ENCODE peak calls at places on chromosomes 7 and 10, in ten cellular contexts. One of them, this sample, is unnamed.

GRCh38 chr10:131689954-131690669 is 210.7 kb upstream of the PPP2R2D start:
- DNase-seq in stimulated activated CD4-positive, alpha-beta T cell treated with anti-CD3 and anti-CD28 coated beads, Interleukin-12 subunit alpha, Interleukin-12 subunit beta, amount 100 ng/mL, for 24 hours: no peak
- DNase-seq in naive thymus-derived CD4-positive, alpha-beta T cell: no peak
- DNase-seq in activated B cell treated with CpG ODN at 0.5 μM for 24 hours: no peak
- DNase-seq in left colon: no peak
- DNase-seq in AG20443: no peak
- DNase-seq in kidney: peak
- DNase-seq in KBM-7: no peak
- DNase-seq in cardiac fibroblast: no peak
- DNase-seq in GM04504: no peak
- DNase-seq in this sample: no peak

GRCh38 chr7:137742051-137742450 is 104.7 kb downstream of the DGKI start:
- DNase-seq in stimulated activated CD4-positive, alpha-beta T cell treated with anti-CD3 and anti-CD28 coated beads, Interleukin-12 subunit alpha, Interleukin-12 subunit beta, amount 100 ng/mL, for 24 hours: no peak
- DNase-seq in naive thymus-derived CD4-positive, alpha-beta T cell: no peak
- DNase-seq in activated B cell treated with CpG ODN at 0.5 μM for 24 hours: no peak
- DNase-seq in left colon: no peak
- DNase-seq in AG20443: no peak
- DNase-seq in kidney: no peak
- DNase-seq in KBM-7: no peak
- DNase-seq in cardiac fibroblast: no peak
- DNase-seq in GM04504: no peak
- DNase-seq in this sample: no peak

GRCh38 chr7:77407906-77408305 is 8.2 kb downstream of the GSAP start:
- DNase-seq in stimulated activated CD4-positive, alpha-beta T cell treated with anti-CD3 and anti-CD28 coated beads, Interleukin-12 subunit alpha, Interleukin-12 subunit beta, amount 100 ng/mL, for 24 hours: no peak
- DNase-seq in naive thymus-derived CD4-positive, alpha-beta T cell: no peak
- DNase-seq in activated B cell treated with CpG ODN at 0.5 μM for 24 hours: no peak
- DNase-seq in left colon: no peak
- DNase-seq in AG20443: no peak
- DNase-seq in kidney: no peak
- DNase-seq in KBM-7: no peak
- DNase-seq in cardiac fibroblast: no peak
- DNase-seq in GM04504: no peak
- DNase-seq in this sample: no peak

GRCh38 chr7:114345494-114345893 is 69.1 kb upstream of the FOXP2 start:
- DNase-seq in stimulated activated CD4-positive, alpha-beta T cell treated with anti-CD3 and anti-CD28 coated beads, Interleukin-12 subunit alpha, Interleukin-12 subunit beta, amount 100 ng/mL, for 24 hours: no peak
- DNase-seq in naive thymus-derived CD4-positive, alpha-beta T cell: no peak
- DNase-seq in activated B cell treated with CpG ODN at 0.5 μM for 24 hours: no peak
- DNase-seq in left colon: no peak
- DNase-seq in AG20443: no peak
- DNase-seq in kidney: no peak
- DNase-seq in KBM-7: peak
- DNase-seq in cardiac fibroblast: peak
- DNase-seq in GM04504: no peak
- DNase-seq in this sample: no peak

GRCh38 chr10:110436554-110437350 is 61.0 kb upstream of the DUSP5 start:
- DNase-seq in stimulated activated CD4-positive, alpha-beta T cell treated with anti-CD3 and anti-CD28 coated beads, Interleukin-12 subunit alpha, Interleukin-12 subunit beta, amount 100 ng/mL, for 24 hours: no peak
- DNase-seq in naive thymus-derived CD4-positive, alpha-beta T cell: no peak
- DNase-seq in activated B cell treated with CpG ODN at 0.5 μM for 24 hours: no peak
- DNase-seq in left colon: no peak
- DNase-seq in AG20443: no peak
- DNase-seq in kidney: no peak
- DNase-seq in KBM-7: no peak
- DNase-seq in cardiac fibroblast: no peak
- DNase-seq in GM04504: no peak
- DNase-seq in this sample: no peak

GRCh38 chr10:129765664-129766550 is 198.2 kb downstream of the EBF3 start:
- DNase-seq in stimulated activated CD4-positive, alpha-beta T cell treated with anti-CD3 and anti-CD28 coated beads, Interleukin-12 subunit alpha, Interleukin-12 subunit beta, amount 100 ng/mL, for 24 hours: no peak
- DNase-seq in naive thymus-derived CD4-positive, alpha-beta T cell: peak
- DNase-seq in activated B cell treated with CpG ODN at 0.5 μM for 24 hours: peak
- DNase-seq in left colon: no peak
- DNase-seq in AG20443: no peak
- DNase-seq in kidney: peak
- DNase-seq in KBM-7: no peak
- DNase-seq in cardiac fibroblast: no peak
- DNase-seq in GM04504: no peak
- DNase-seq in this sample: no peak

GRCh38 chr10:66362522-66362921 is 563.3 kb upstream of the LRRTM3 start:
- DNase-seq in stimulated activated CD4-positive, alpha-beta T cell treated with anti-CD3 and anti-CD28 coated beads, Interleukin-12 subunit alpha, Interleukin-12 subunit beta, amount 100 ng/mL, for 24 hours: no peak
- DNase-seq in naive thymus-derived CD4-positive, alpha-beta T cell: no peak
- DNase-seq in activated B cell treated with CpG ODN at 0.5 μM for 24 hours: no peak
- DNase-seq in left colon: no peak
- DNase-seq in AG20443: no peak
- DNase-seq in kidney: no peak
- DNase-seq in KBM-7: no peak
- DNase-seq in cardiac fibroblast: no peak
- DNase-seq in GM04504: no peak
- DNase-seq in this sample: no peak

GRCh38 chr7:6545398-6546126 is 5.7 kb downstream of the GRID2IP start:
- DNase-seq in stimulated activated CD4-positive, alpha-beta T cell treated with anti-CD3 and anti-CD28 coated beads, Interleukin-12 subunit alpha, Interleukin-12 subunit beta, amount 100 ng/mL, for 24 hours: no peak
- DNase-seq in naive thymus-derived CD4-positive, alpha-beta T cell: no peak
- DNase-seq in activated B cell treated with CpG ODN at 0.5 μM for 24 hours: no peak
- DNase-seq in left colon: no peak
- DNase-seq in AG20443: peak
- DNase-seq in kidney: no peak
- DNase-seq in KBM-7: no peak
- DNase-seq in cardiac fibroblast: no peak
- DNase-seq in GM04504: no peak
- DNase-seq in this sample: no peak

GRCh38 chr10:132755166-132755711 is 30.7 kb downstream of the NKX6-2 start:
- DNase-seq in stimulated activated CD4-positive, alpha-beta T cell treated with anti-CD3 and anti-CD28 coated beads, Interleukin-12 subunit alpha, Interleukin-12 subunit beta, amount 100 ng/mL, for 24 hours: no peak
- DNase-seq in naive thymus-derived CD4-positive, alpha-beta T cell: no peak
- DNase-seq in activated B cell treated with CpG ODN at 0.5 μM for 24 hours: no peak
- DNase-seq in left colon: no peak
- DNase-seq in AG20443: no peak
- DNase-seq in kidney: no peak
- DNase-seq in KBM-7: no peak
- DNase-seq in cardiac fibroblast: no peak
- DNase-seq in GM04504: no peak
- DNase-seq in this sample: no peak

GRCh38 chr10:19043431-19043830 is 5.2 kb upstream of the MALRD1 start:
- DNase-seq in stimulated activated CD4-positive, alpha-beta T cell treated with anti-CD3 and anti-CD28 coated beads, Interleukin-12 subunit alpha, Interleukin-12 subunit beta, amount 100 ng/mL, for 24 hours: no peak
- DNase-seq in naive thymus-derived CD4-positive, alpha-beta T cell: no peak
- DNase-seq in activated B cell treated with CpG ODN at 0.5 μM for 24 hours: no peak
- DNase-seq in left colon: no peak
- DNase-seq in AG20443: no peak
- DNase-seq in kidney: no peak
- DNase-seq in KBM-7: no peak
- DNase-seq in cardiac fibroblast: no peak
- DNase-seq in GM04504: no peak
- DNase-seq in this sample: no peak

GRCh38 chr10:5434017-5434753 is 21.8 kb downstream of the NET1 start:
- DNase-seq in stimulated activated CD4-positive, alpha-beta T cell treated with anti-CD3 and anti-CD28 coated beads, Interleukin-12 subunit alpha, Interleukin-12 subunit beta, amount 100 ng/mL, for 24 hours: no peak
- DNase-seq in naive thymus-derived CD4-positive, alpha-beta T cell: no peak
- DNase-seq in activated B cell treated with CpG ODN at 0.5 μM for 24 hours: no peak
- DNase-seq in left colon: no peak
- DNase-seq in AG20443: peak
- DNase-seq in kidney: no peak
- DNase-seq in KBM-7: peak
- DNase-seq in cardiac fibroblast: peak
- DNase-seq in GM04504: no peak
- DNase-seq in this sample: no peak

GRCh38 chr10:13977861-13978843 is 352.6 kb downstream of the FRMD4A start:
- DNase-seq in stimulated activated CD4-positive, alpha-beta T cell treated with anti-CD3 and anti-CD28 coated beads, Interleukin-12 subunit alpha, Interleukin-12 subunit beta, amount 100 ng/mL, for 24 hours: no peak
- DNase-seq in naive thymus-derived CD4-positive, alpha-beta T cell: no peak
- DNase-seq in activated B cell treated with CpG ODN at 0.5 μM for 24 hours: no peak
- DNase-seq in left colon: no peak
- DNase-seq in AG20443: peak
- DNase-seq in kidney: no peak
- DNase-seq in KBM-7: no peak
- DNase-seq in cardiac fibroblast: peak
- DNase-seq in GM04504: peak
- DNase-seq in this sample: no peak

GRCh38 chr7:45421096-45421495 is 153.1 kb upstream of the ADCY1 start:
- DNase-seq in stimulated activated CD4-positive, alpha-beta T cell treated with anti-CD3 and anti-CD28 coated beads, Interleukin-12 subunit alpha, Interleukin-12 subunit beta, amount 100 ng/mL, for 24 hours: no peak
- DNase-seq in naive thymus-derived CD4-positive, alpha-beta T cell: no peak
- DNase-seq in activated B cell treated with CpG ODN at 0.5 μM for 24 hours: no peak
- DNase-seq in left colon: no peak
- DNase-seq in AG20443: peak
- DNase-seq in kidney: no peak
- DNase-seq in KBM-7: no peak
- DNase-seq in cardiac fibroblast: peak
- DNase-seq in GM04504: peak
- DNase-seq in this sample: no peak

GRCh38 chr10:44517635-44518034 is 132.7 kb upstream of the CXCL12 start:
- DNase-seq in stimulated activated CD4-positive, alpha-beta T cell treated with anti-CD3 and anti-CD28 coated beads, Interleukin-12 subunit alpha, Interleukin-12 subunit beta, amount 100 ng/mL, for 24 hours: no peak
- DNase-seq in naive thymus-derived CD4-positive, alpha-beta T cell: no peak
- DNase-seq in activated B cell treated with CpG ODN at 0.5 μM for 24 hours: no peak
- DNase-seq in left colon: no peak
- DNase-seq in AG20443: peak
- DNase-seq in kidney: no peak
- DNase-seq in KBM-7: peak
- DNase-seq in cardiac fibroblast: peak
- DNase-seq in GM04504: no peak
- DNase-seq in this sample: no peak

GRCh38 chr7:149787428-149788299 is 14.3 kb upstream of the ZNF467 start:
- DNase-seq in stimulated activated CD4-positive, alpha-beta T cell treated with anti-CD3 and anti-CD28 coated beads, Interleukin-12 subunit alpha, Interleukin-12 subunit beta, amount 100 ng/mL, for 24 hours: no peak
- DNase-seq in naive thymus-derived CD4-positive, alpha-beta T cell: no peak
- DNase-seq in activated B cell treated with CpG ODN at 0.5 μM for 24 hours: no peak
- DNase-seq in left colon: peak
- DNase-seq in AG20443: no peak
- DNase-seq in kidney: no peak
- DNase-seq in KBM-7: peak
- DNase-seq in cardiac fibroblast: no peak
- DNase-seq in GM04504: no peak
- DNase-seq in this sample: no peak

GRCh38 chr10:73439605-73440298 is 6.4 kb upstream of the MSS51 start:
- DNase-seq in stimulated activated CD4-positive, alpha-beta T cell treated with anti-CD3 and anti-CD28 coated beads, Interleukin-12 subunit alpha, Interleukin-12 subunit beta, amount 100 ng/mL, for 24 hours: no peak
- DNase-seq in naive thymus-derived CD4-positive, alpha-beta T cell: no peak
- DNase-seq in activated B cell treated with CpG ODN at 0.5 μM for 24 hours: no peak
- DNase-seq in left colon: no peak
- DNase-seq in AG20443: peak
- DNase-seq in kidney: no peak
- DNase-seq in KBM-7: no peak
- DNase-seq in cardiac fibroblast: peak
- DNase-seq in GM04504: peak
- DNase-seq in this sample: no peak

GRCh38 chr7:44063894-44064651 is 1.3 kb downstream of the PGAM2 start:
- DNase-seq in stimulated activated CD4-positive, alpha-beta T cell treated with anti-CD3 and anti-CD28 coated beads, Interleukin-12 subunit alpha, Interleukin-12 subunit beta, amount 100 ng/mL, for 24 hours: no peak
- DNase-seq in naive thymus-derived CD4-positive, alpha-beta T cell: no peak
- DNase-seq in activated B cell treated with CpG ODN at 0.5 μM for 24 hours: peak
- DNase-seq in left colon: no peak
- DNase-seq in AG20443: no peak
- DNase-seq in kidney: peak
- DNase-seq in KBM-7: no peak
- DNase-seq in cardiac fibroblast: peak
- DNase-seq in GM04504: no peak
- DNase-seq in this sample: no peak

GRCh38 chr10:131983780-131984179 is 2.1 kb upstream of the BNIP3 start:
- DNase-seq in stimulated activated CD4-positive, alpha-beta T cell treated with anti-CD3 and anti-CD28 coated beads, Interleukin-12 subunit alpha, Interleukin-12 subunit beta, amount 100 ng/mL, for 24 hours: no peak
- DNase-seq in naive thymus-derived CD4-positive, alpha-beta T cell: no peak
- DNase-seq in activated B cell treated with CpG ODN at 0.5 μM for 24 hours: no peak
- DNase-seq in left colon: no peak
- DNase-seq in AG20443: peak
- DNase-seq in kidney: no peak
- DNase-seq in KBM-7: no peak
- DNase-seq in cardiac fibroblast: peak
- DNase-seq in GM04504: peak
- DNase-seq in this sample: no peak